ENCODE peak calls at places on chromosomes 3 and 15, in nine cellular contexts. B is GM23338, V is kidney, E is uterus, H is nephron progenitor cell, U is left ventricle myocardium inferior, L is left lung, X is K562, W is stomach. F is an unnamed sample.

GRCh38 chr3:126399756-126400155 is 5.0 kb downstream of the CFAP100 start:
- DNase-seq in H (no peak), V (no peak), B (no peak), X (no peak), W (no peak), E (no peak), U (no peak), L (no peak), F (no peak)

GRCh38 chr3:16113704-16114103 is 60.8 kb upstream of the GALNT15 start:
- DNase-seq in U (no peak), E (no peak), L (no peak), B (no peak), X (no peak), H (no peak), V (no peak), W (no peak), F (no peak)

GRCh38 chr3:42148982-42149432 is 57.9 kb downstream of the TRAK1 start:
- DNase-seq in H (peak), V (no peak), E (peak), W (peak), X (peak), U (peak), L (no peak), B (peak), F (no peak)

GRCh38 chr3:197835509-197835908 is 44.5 kb downstream of the LRCH3 start:
- DNase-seq in E (no peak), B (no peak), V (no peak), X (no peak), L (no peak), W (no peak), U (no peak), H (no peak), F (no peak)

GRCh38 chr3:85337895-85338294 is 379.1 kb downstream of the CADM2 start:
- DNase-seq in E (no peak), X (no peak), H (no peak), V (no peak), B (no peak), W (no peak), U (no peak), L (no peak), F (no peak)

GRCh38 chr15:67175643-67176071 is 78.8 kb downstream of the AAGAB start:
- DNase-seq in E (no peak), L (peak), W (no peak), U (no peak), X (no peak), V (no peak), H (no peak), B (no peak), F (no peak)

GRCh38 chr3:14452676-14453367 is 50.4 kb downstream of the SLC6A6 start:
- DNase-seq in L (peak), E (peak), W (peak), X (no peak), H (no peak), U (peak), B (no peak), V (peak), F (no peak)

GRCh38 chr3:15513121-15513520 is 8.4 kb downstream of the COLQ start:
- DNase-seq in E (no peak), W (no peak), V (no peak), H (no peak), L (no peak), B (no peak), U (no peak), X (no peak), F (no peak)

GRCh38 chr3:63532521-63532920 is 120.0 kb upstream of the SNTN start:
- DNase-seq in B (no peak), X (no peak), E (no peak), U (no peak), V (no peak), H (no peak), L (no peak), W (no peak), F (no peak)

GRCh38 chr15:91099616-91100560 is at the start of gene SV2B:
- DNase-seq in W (peak), U (peak), V (peak), H (peak), L (peak), X (no peak), B (peak), E (no peak), F (no peak)

GRCh38 chr3:173548261-173548660 is 150.7 kb downstream of the NLGN1 start:
- DNase-seq in W (no peak), L (no peak), X (no peak), B (no peak), E (no peak), U (no peak), V (no peak), H (no peak), F (no peak)

GRCh38 chr15:49031764-49032270 is 14.4 kb downstream of the SECISBP2L start:
- DNase-seq in W (no peak), B (no peak), H (no peak), U (no peak), L (no peak), X (no peak), E (no peak), V (no peak), F (no peak)

GRCh38 chr15:73924258-73924921 is 1.9 kb upstream of the LOXL1 start:
- DNase-seq in V (peak), X (no peak), E (peak), H (peak), L (no peak), W (no peak), B (no peak), U (peak), F (peak)

GRCh38 chr15:58924326-58924725 is 9.2 kb downstream of the SLTM start:
- DNase-seq in X (no peak), L (no peak), H (no peak), E (no peak), V (no peak), U (no peak), W (no peak), B (no peak), F (no peak)

GRCh38 chr3:43505351-43505750 is 116.5 kb downstream of the ANO10 start:
- DNase-seq in L (no peak), X (no peak), B (no peak), H (no peak), U (no peak), E (no peak), V (no peak), W (no peak), F (no peak)

GRCh38 chr3:178392553-178392952 is 143.7 kb upstream of the KCNMB2 start:
- DNase-seq in H (no peak), E (no peak), W (no peak), X (no peak), V (no peak), B (no peak), U (no peak), L (no peak), F (no peak)

GRCh38 chr15:69810441-69811071 is 287.2 kb downstream of the TLE3 start:
- DNase-seq in L (no peak), U (no peak), X (no peak), W (no peak), B (no peak), E (no peak), H (no peak), V (no peak), F (no peak)

GRCh38 chr3:187063286-187064081 is 75.8 kb downstream of the RPL39L start:
- DNase-seq in U (no peak), B (peak), E (no peak), L (no peak), X (no peak), H (no peak), V (no peak), W (no peak), F (no peak)

GRCh38 chr3:58271901-58272501 is 34.0 kb upstream of the RPP14 start:
- DNase-seq in L (no peak), X (no peak), U (no peak), W (peak), B (no peak), V (no peak), E (no peak), H (no peak), F (no peak)

GRCh38 chr3:115092220-115092791 is 54.8 kb downstream of the ZBTB20 start:
- DNase-seq in W (peak), E (peak), H (peak), V (peak), U (peak), L (no peak), B (peak), X (peak), F (no peak)

GRCh38 chr3:60355825-60356224 is 895.4 kb downstream of the FHIT start:
- DNase-seq in U (no peak), L (no peak), X (no peak), E (no peak), V (no peak), W (no peak), B (no peak), H (no peak), F (no peak)

GRCh38 chr15:66718220-66718988 is 16.4 kb downstream of the SMAD6 start:
- DNase-seq in E (no peak), H (no peak), X (no peak), L (no peak), V (peak), U (no peak), B (no peak), W (no peak), F (no peak)

GRCh38 chr3:58388550-58389061 is 45.0 kb downstream of the PDHB start:
- DNase-seq in X (no peak), B (peak), U (no peak), W (no peak), L (no peak), E (no peak), H (no peak), V (no peak), F (no peak)

GRCh38 chr3:149466192-149466591 is 8.3 kb upstream of the TM4SF4 start:
- DNase-seq in W (no peak), U (no peak), E (peak), X (no peak), B (peak), L (no peak), H (no peak), V (no peak), F (no peak)

GRCh38 chr15:91338763-91339162 is 238.7 kb downstream of the SV2B start:
- DNase-seq in X (no peak), V (no peak), E (no peak), H (peak), U (no peak), B (peak), L (no peak), W (no peak), F (no peak)

GRCh38 chr3:196321162-196321561 is 3.1 kb upstream of the DYNLT2B start:
- DNase-seq in L (no peak), U (no peak), H (no peak), B (no peak), W (no peak), X (no peak), E (no peak), V (no peak), F (no peak)

GRCh38 chr3:196320110-196320509 is 2.1 kb upstream of the DYNLT2B start:
- DNase-seq in B (no peak), V (no peak), H (no peak), W (no peak), X (no peak), L (no peak), E (no peak), U (no peak), F (no peak)

GRCh38 chr3:196323016-196323415 is 5.0 kb upstream of the DYNLT2B start:
- DNase-seq in W (no peak), X (no peak), U (no peak), E (no peak), V (no peak), B (no peak), H (no peak), L (no peak), F (no peak)

GRCh38 chr3:196326936-196327335 is 8.9 kb upstream of the DYNLT2B start:
- DNase-seq in W (peak), H (no peak), X (no peak), B (no peak), L (no peak), E (no peak), V (no peak), U (no peak), F (no peak)

GRCh38 chr3:196323723-196324122 is 5.7 kb upstream of the DYNLT2B start:
- DNase-seq in B (peak), W (no peak), U (no peak), H (peak), X (no peak), E (no peak), V (no peak), L (no peak), F (no peak)
- TF ChIP-seq CTCF in B (peak), W (no peak), U (no peak), H (no peak), X (peak), E (no peak), V (no peak), L (no peak), F (peak)

DNA sequence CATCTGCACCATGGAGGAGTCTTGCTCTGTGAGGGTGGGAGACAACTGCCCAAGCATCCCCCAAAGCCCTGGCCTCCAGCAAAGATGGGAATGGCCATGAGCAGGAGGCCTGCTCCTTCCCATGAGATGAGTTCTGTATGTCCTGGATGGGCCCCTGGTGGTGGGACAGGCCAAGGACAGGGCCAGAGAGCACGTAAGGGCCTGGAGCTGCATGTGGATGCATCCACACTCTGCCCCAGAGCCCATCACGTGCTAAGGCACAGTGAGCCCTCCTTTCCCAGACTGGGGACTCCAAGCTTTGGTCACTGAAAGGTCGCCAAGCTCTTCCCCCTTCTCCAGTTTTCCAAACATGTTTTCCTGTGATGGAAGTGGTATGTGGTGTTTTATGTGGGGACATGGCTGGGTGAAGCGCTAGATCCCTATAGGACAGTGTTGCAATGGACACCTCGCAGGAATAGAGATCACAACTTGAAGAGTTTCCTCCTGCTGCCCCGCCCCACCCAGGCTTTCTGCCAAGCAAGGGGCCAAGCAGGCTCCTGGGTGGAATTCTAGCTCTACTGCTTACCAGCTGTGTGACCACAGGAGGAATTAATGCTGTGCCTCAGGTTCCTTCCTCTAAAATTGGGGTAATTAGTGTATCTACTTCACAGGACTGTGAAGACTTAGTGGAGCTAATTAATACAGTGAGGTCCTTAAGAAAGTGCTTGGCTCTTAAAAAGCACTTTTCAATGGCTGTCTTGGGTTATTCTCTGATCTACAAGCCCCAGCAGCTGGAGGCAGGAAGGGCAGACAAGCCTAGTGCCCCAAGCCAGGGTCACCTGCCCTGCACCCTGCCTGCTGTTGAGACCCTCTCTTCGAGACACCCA is 106.4 kb upstream of the RPL32 start:
- DNase-seq in H (no peak), E (peak), X (peak), L (peak), W (peak), U (peak), B (peak), V (peak), F (no peak)
- TF ChIP-seq CTCF in H (no peak), E (no peak), X (peak), L (no peak), W (no peak), U (peak), B (no peak), V (no peak), F (peak)

DNA sequence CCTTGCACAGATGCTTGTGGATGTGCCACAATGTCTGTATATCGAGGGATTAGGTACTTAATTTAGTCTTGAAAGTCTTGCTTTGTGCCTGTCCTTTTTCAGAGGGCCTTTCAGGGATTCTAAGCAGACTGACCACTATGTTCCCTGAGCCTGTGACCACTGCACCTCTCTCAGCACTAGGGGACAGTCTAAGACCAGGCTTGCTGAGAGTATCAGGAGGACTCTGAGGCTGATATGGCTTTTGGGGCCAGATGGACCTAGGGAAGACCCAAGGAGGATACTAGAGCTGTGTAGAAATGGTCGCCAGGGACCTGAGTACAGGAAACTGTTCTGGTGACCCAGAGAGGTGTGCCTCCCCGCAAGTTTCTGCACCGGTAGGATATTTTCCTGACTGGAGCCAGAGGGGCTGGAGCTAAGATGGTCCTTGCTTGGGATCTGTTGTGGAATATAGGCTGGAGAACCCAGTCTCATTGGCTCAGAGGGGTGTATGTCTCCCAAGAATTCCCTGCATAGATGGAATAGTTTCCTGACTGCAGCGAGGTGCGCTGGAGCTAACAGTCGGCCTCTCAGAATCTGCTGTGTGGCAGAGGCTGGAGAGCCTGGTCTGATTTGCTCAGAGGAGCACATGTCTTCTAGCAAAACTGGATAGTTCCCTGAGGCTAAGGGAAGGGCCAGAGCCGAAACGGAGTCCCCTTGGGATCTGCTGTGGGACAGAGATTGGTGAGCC is 213.2 kb upstream of the DCBLD2 start:
- DNase-seq in L (no peak), W (no peak), B (peak), E (no peak), H (peak), X (peak), U (no peak), V (no peak), F (no peak)
- TF ChIP-seq CTCF in L (no peak), W (no peak), B (peak), E (no peak), H (peak), X (no peak), U (peak), V (no peak), F (peak)

GRCh38 chr3:160399347-160400047 is at the start of gene SMC4:
- DNase-seq in L (peak), W (peak), E (no peak), H (peak), U (peak), X (peak), V (peak), B (peak), F (no peak)

GRCh38 chr3:160400048-160400630 is 689 bp downstream of the SMC4 start:
- DNase-seq in E (peak), W (peak), B (peak), U (peak), X (peak), H (peak), L (peak), V (peak), F (peak)

GRCh38 chr3:160401301-160402095 is 2.0 kb downstream of the SMC4 start:
- DNase-seq in B (no peak), U (no peak), V (no peak), L (no peak), H (no peak), E (no peak), W (peak), X (peak), F (no peak)

GRCh38 chr3:160400631-160401150 is 1.2 kb downstream of the SMC4 start:
- DNase-seq in V (peak), L (peak), H (peak), E (no peak), X (peak), B (peak), U (peak), W (peak), F (no peak)

GRCh38 chr3:160398820-160399346 is at the start of gene IFT80:
- DNase-seq in X (peak), V (peak), W (peak), B (peak), L (peak), E (peak), H (peak), U (peak), F (peak)
- TF ChIP-seq CTCF in X (no peak), V (no peak), W (no peak), B (no peak), L (no peak), E (no peak), H (no peak), U (peak), F (peak)

DNA sequence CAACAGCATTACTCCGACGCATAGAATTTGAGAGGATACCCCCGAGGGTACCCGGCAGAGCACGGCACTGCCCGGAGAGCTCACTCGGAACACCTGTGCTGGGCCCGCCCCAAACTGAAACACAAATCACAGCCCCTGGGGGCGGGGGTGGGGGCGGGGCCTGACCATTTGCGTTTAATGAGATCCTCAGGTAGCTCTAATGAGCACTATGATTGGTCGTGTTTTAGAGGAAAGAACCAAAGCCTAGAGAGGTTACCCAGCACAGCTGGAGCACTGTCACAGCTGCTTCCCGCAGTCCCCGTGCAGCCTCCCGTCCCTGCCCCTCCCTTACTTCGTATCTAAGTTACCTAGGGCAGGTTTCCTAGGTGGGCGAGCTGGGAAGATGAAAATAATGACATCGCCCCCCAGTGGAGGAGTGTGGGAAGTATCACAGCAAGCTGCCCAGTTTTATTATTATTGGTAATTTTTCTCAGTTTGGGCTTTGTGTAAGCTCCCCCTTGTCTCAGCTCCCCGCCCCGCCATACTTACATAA is 187.1 kb downstream of the PDE8A start:
- DNase-seq in B (peak), V (no peak), W (peak), E (no peak), X (peak), L (peak), U (no peak), H (peak), F (no peak)
- TF ChIP-seq CTCF in B (peak), V (peak), W (no peak), E (no peak), X (peak), L (peak), U (peak), H (peak), F (peak)

F was measured in chondrocyte.